ENCODE peak calls at places on chromosome X, in five cellular contexts. One of them, this sample, is unnamed.

GRCh38 chrX:42246814-42247213 is 323.5 kb upstream of the CASK start:
- DNase-seq in NCI-H510A treated with DMSO at 0.1 percent for 48 hours: no peak
- DNase-seq in fibroblast of mammary gland: no peak
- DNase-seq in NCI-H2171 treated with DMSO at 0.1 percent for 48 hours: no peak
- DNase-seq in left cardiac atrium: no peak
- DNase-seq in this sample: no peak

GRCh38 chrX:133475521-133475920 is 60.2 kb upstream of the GPC4 start:
- DNase-seq in NCI-H510A treated with DMSO at 0.1 percent for 48 hours: no peak
- DNase-seq in fibroblast of mammary gland: no peak
- DNase-seq in NCI-H2171 treated with DMSO at 0.1 percent for 48 hours: no peak
- DNase-seq in left cardiac atrium: no peak
- DNase-seq in this sample: no peak

GRCh38 chrX:97039363-97040029 is 155.8 kb downstream of the RPA4 start:
- DNase-seq in NCI-H510A treated with DMSO at 0.1 percent for 48 hours: no peak
- DNase-seq in fibroblast of mammary gland: peak
- DNase-seq in NCI-H2171 treated with DMSO at 0.1 percent for 48 hours: peak
- DNase-seq in left cardiac atrium: peak
- DNase-seq in this sample: no peak

GRCh38 chrX:34893741-34894140 is 48.9 kb upstream of the FAM47B start:
- DNase-seq in NCI-H510A treated with DMSO at 0.1 percent for 48 hours: peak
- DNase-seq in fibroblast of mammary gland: peak
- DNase-seq in NCI-H2171 treated with DMSO at 0.1 percent for 48 hours: no peak
- DNase-seq in left cardiac atrium: no peak
- DNase-seq in this sample: no peak

GRCh38 chrX:124217289-124218251 is 114.9 kb upstream of the TEX13D start:
- DNase-seq in NCI-H510A treated with DMSO at 0.1 percent for 48 hours: peak
- DNase-seq in fibroblast of mammary gland: no peak
- DNase-seq in NCI-H2171 treated with DMSO at 0.1 percent for 48 hours: no peak
- DNase-seq in left cardiac atrium: peak
- DNase-seq in this sample: peak

GRCh38 chrX:124506031-124506430 is 159.7 kb downstream of the SH2D1A start:
- DNase-seq in NCI-H510A treated with DMSO at 0.1 percent for 48 hours: no peak
- DNase-seq in fibroblast of mammary gland: no peak
- DNase-seq in NCI-H2171 treated with DMSO at 0.1 percent for 48 hours: no peak
- DNase-seq in left cardiac atrium: no peak
- DNase-seq in this sample: no peak

GRCh38 chrX:3184176-3184930 is 143.1 kb downstream of the ARSF start:
- DNase-seq in NCI-H510A treated with DMSO at 0.1 percent for 48 hours: no peak
- DNase-seq in fibroblast of mammary gland: peak
- DNase-seq in NCI-H2171 treated with DMSO at 0.1 percent for 48 hours: no peak
- DNase-seq in left cardiac atrium: no peak
- DNase-seq in this sample: peak

GRCh38 chrX:56564182-56564885 is 907 bp downstream of the UBQLN2 start:
- DNase-seq in NCI-H510A treated with DMSO at 0.1 percent for 48 hours: peak
- DNase-seq in fibroblast of mammary gland: peak
- DNase-seq in NCI-H2171 treated with DMSO at 0.1 percent for 48 hours: peak
- DNase-seq in left cardiac atrium: peak
- DNase-seq in this sample: peak

GRCh38 chrX:103913356-103914020 is 48.9 kb upstream of the TMSB15B start:
- DNase-seq in NCI-H510A treated with DMSO at 0.1 percent for 48 hours: no peak
- DNase-seq in fibroblast of mammary gland: peak
- DNase-seq in NCI-H2171 treated with DMSO at 0.1 percent for 48 hours: no peak
- DNase-seq in left cardiac atrium: no peak
- DNase-seq in this sample: peak

GRCh38 chrX:120446503-120446902 is 22.6 kb downstream of the LAMP2 start:
- DNase-seq in NCI-H510A treated with DMSO at 0.1 percent for 48 hours: no peak
- DNase-seq in fibroblast of mammary gland: peak
- DNase-seq in NCI-H2171 treated with DMSO at 0.1 percent for 48 hours: peak
- DNase-seq in left cardiac atrium: no peak
- DNase-seq in this sample: peak

GRCh38 chrX:9690046-9690445 is 75.6 kb downstream of the GPR143 start:
- DNase-seq in NCI-H510A treated with DMSO at 0.1 percent for 48 hours: no peak
- DNase-seq in fibroblast of mammary gland: no peak
- DNase-seq in NCI-H2171 treated with DMSO at 0.1 percent for 48 hours: no peak
- DNase-seq in left cardiac atrium: no peak
- DNase-seq in this sample: no peak

GRCh38 chrX:39679497-39680157 is 418.1 kb downstream of the BCOR start:
- DNase-seq in NCI-H510A treated with DMSO at 0.1 percent for 48 hours: no peak
- DNase-seq in fibroblast of mammary gland: no peak
- DNase-seq in NCI-H2171 treated with DMSO at 0.1 percent for 48 hours: no peak
- DNase-seq in left cardiac atrium: no peak
- DNase-seq in this sample: no peak

GRCh38 chrX:97326456-97326855 is 442.7 kb downstream of the RPA4 start:
- DNase-seq in NCI-H510A treated with DMSO at 0.1 percent for 48 hours: no peak
- DNase-seq in fibroblast of mammary gland: no peak
- DNase-seq in NCI-H2171 treated with DMSO at 0.1 percent for 48 hours: no peak
- DNase-seq in left cardiac atrium: no peak
- DNase-seq in this sample: no peak

GRCh38 chrX:70449457-70449966 is 4.9 kb downstream of the DLG3 start:
- DNase-seq in NCI-H510A treated with DMSO at 0.1 percent for 48 hours: no peak
- DNase-seq in fibroblast of mammary gland: no peak
- DNase-seq in NCI-H2171 treated with DMSO at 0.1 percent for 48 hours: no peak
- DNase-seq in left cardiac atrium: no peak
- DNase-seq in this sample: no peak

GRCh38 chrX:46407036-46407752 is 138.0 kb downstream of the ZNF674 start:
- DNase-seq in NCI-H510A treated with DMSO at 0.1 percent for 48 hours: no peak
- DNase-seq in fibroblast of mammary gland: peak
- DNase-seq in NCI-H2171 treated with DMSO at 0.1 percent for 48 hours: no peak
- DNase-seq in left cardiac atrium: no peak
- DNase-seq in this sample: peak

GRCh38 chrX:70030242-70030823 is 19.4 kb downstream of the AWAT2 start:
- DNase-seq in NCI-H510A treated with DMSO at 0.1 percent for 48 hours: peak
- DNase-seq in fibroblast of mammary gland: peak
- DNase-seq in NCI-H2171 treated with DMSO at 0.1 percent for 48 hours: peak
- DNase-seq in left cardiac atrium: no peak
- DNase-seq in this sample: peak

GRCh38 chrX:13420545-13421183 is 100.8 kb upstream of the ATXN3L start:
- DNase-seq in NCI-H510A treated with DMSO at 0.1 percent for 48 hours: no peak
- DNase-seq in fibroblast of mammary gland: no peak
- DNase-seq in NCI-H2171 treated with DMSO at 0.1 percent for 48 hours: no peak
- DNase-seq in left cardiac atrium: no peak
- DNase-seq in this sample: no peak

GRCh38 chrX:75522565-75523411 is at the start of gene ZDHHC15:
- DNase-seq in NCI-H510A treated with DMSO at 0.1 percent for 48 hours: peak
- DNase-seq in fibroblast of mammary gland: peak
- DNase-seq in NCI-H2171 treated with DMSO at 0.1 percent for 48 hours: no peak
- DNase-seq in left cardiac atrium: peak
- DNase-seq in this sample: peak

GRCh38 chrX:103170216-103170615 is 44.7 kb upstream of the BEX4 start:
- DNase-seq in NCI-H510A treated with DMSO at 0.1 percent for 48 hours: no peak
- DNase-seq in fibroblast of mammary gland: peak
- DNase-seq in NCI-H2171 treated with DMSO at 0.1 percent for 48 hours: no peak
- DNase-seq in left cardiac atrium: no peak
- DNase-seq in this sample: peak

GRCh38 chrX:66638591-66639500 is at the start of gene EDA2R:
- DNase-seq in NCI-H510A treated with DMSO at 0.1 percent for 48 hours: no peak
- DNase-seq in fibroblast of mammary gland: peak
- DNase-seq in NCI-H2171 treated with DMSO at 0.1 percent for 48 hours: no peak
- DNase-seq in left cardiac atrium: peak
- DNase-seq in this sample: peak

GRCh38 chrX:76919761-76920160 is 492.3 kb downstream of the MAGEE1 start:
- DNase-seq in NCI-H510A treated with DMSO at 0.1 percent for 48 hours: no peak
- DNase-seq in fibroblast of mammary gland: no peak
- DNase-seq in NCI-H2171 treated with DMSO at 0.1 percent for 48 hours: no peak
- DNase-seq in left cardiac atrium: no peak
- DNase-seq in this sample: no peak

GRCh38 chrX:105323951-105324350 is 103.5 kb upstream of the TEX13A start:
- DNase-seq in NCI-H510A treated with DMSO at 0.1 percent for 48 hours: peak
- DNase-seq in fibroblast of mammary gland: peak
- DNase-seq in NCI-H2171 treated with DMSO at 0.1 percent for 48 hours: peak
- DNase-seq in left cardiac atrium: no peak
- DNase-seq in this sample: no peak

GRCh38 chrX:30262763-30263162 is 15.8 kb downstream of the MAGEB1 start:
- DNase-seq in NCI-H510A treated with DMSO at 0.1 percent for 48 hours: no peak
- DNase-seq in fibroblast of mammary gland: no peak
- DNase-seq in NCI-H2171 treated with DMSO at 0.1 percent for 48 hours: no peak
- DNase-seq in left cardiac atrium: no peak
- DNase-seq in this sample: no peak

GRCh38 chrX:28901637-28902036 is 314.4 kb downstream of the IL1RAPL1 start:
- DNase-seq in NCI-H510A treated with DMSO at 0.1 percent for 48 hours: no peak
- DNase-seq in fibroblast of mammary gland: no peak
- DNase-seq in NCI-H2171 treated with DMSO at 0.1 percent for 48 hours: no peak
- DNase-seq in left cardiac atrium: no peak
- DNase-seq in this sample: peak

GRCh38 chrX:20066968-20067708 is 49.6 kb downstream of the MAP7D2 start:
- DNase-seq in NCI-H510A treated with DMSO at 0.1 percent for 48 hours: peak
- DNase-seq in fibroblast of mammary gland: peak
- DNase-seq in NCI-H2171 treated with DMSO at 0.1 percent for 48 hours: peak
- DNase-seq in left cardiac atrium: no peak
- DNase-seq in this sample: peak

GRCh38 chrX:40164751-40165150 is 67.0 kb upstream of the BCOR start:
- DNase-seq in NCI-H510A treated with DMSO at 0.1 percent for 48 hours: no peak
- DNase-seq in fibroblast of mammary gland: no peak
- DNase-seq in NCI-H2171 treated with DMSO at 0.1 percent for 48 hours: no peak
- DNase-seq in left cardiac atrium: no peak
- DNase-seq in this sample: no peak

GRCh38 chrX:31112226-31112999 is 40.6 kb upstream of the FTHL17 start:
- DNase-seq in NCI-H510A treated with DMSO at 0.1 percent for 48 hours: no peak
- DNase-seq in fibroblast of mammary gland: no peak
- DNase-seq in NCI-H2171 treated with DMSO at 0.1 percent for 48 hours: no peak
- DNase-seq in left cardiac atrium: no peak
- DNase-seq in this sample: no peak

GRCh38 chrX:153765138-153766079 is 1.4 kb downstream of the PLXNB3 start:
- DNase-seq in NCI-H510A treated with DMSO at 0.1 percent for 48 hours: no peak
- DNase-seq in fibroblast of mammary gland: no peak
- DNase-seq in NCI-H2171 treated with DMSO at 0.1 percent for 48 hours: no peak
- DNase-seq in left cardiac atrium: no peak
- DNase-seq in this sample: peak

GRCh38 chrX:57772637-57773036 is 92.6 kb upstream of the NLRP2B start:
- DNase-seq in NCI-H510A treated with DMSO at 0.1 percent for 48 hours: no peak
- DNase-seq in fibroblast of mammary gland: no peak
- DNase-seq in NCI-H2171 treated with DMSO at 0.1 percent for 48 hours: no peak
- DNase-seq in left cardiac atrium: no peak
- DNase-seq in this sample: peak

GRCh38 chrX:117701050-117701449 is 415.6 kb downstream of the KLHL13 start:
- DNase-seq in NCI-H510A treated with DMSO at 0.1 percent for 48 hours: no peak
- DNase-seq in fibroblast of mammary gland: no peak
- DNase-seq in NCI-H2171 treated with DMSO at 0.1 percent for 48 hours: no peak
- DNase-seq in left cardiac atrium: no peak
- DNase-seq in this sample: no peak

GRCh38 chrX:44669626-44670025 is 127.0 kb upstream of the FUNDC1 start:
- DNase-seq in NCI-H510A treated with DMSO at 0.1 percent for 48 hours: no peak
- DNase-seq in fibroblast of mammary gland: peak
- DNase-seq in NCI-H2171 treated with DMSO at 0.1 percent for 48 hours: no peak
- DNase-seq in left cardiac atrium: no peak
- DNase-seq in this sample: no peak

This sample was measured in EL.